ENCODE peak calls at places on chromosome 1, in eight cellular contexts. R is testis; Y is stimulated activated CD4-positive, alpha-beta T cell treated with anti-CD3 and anti-CD28 coated beads, Interleukin-12 subunit alpha, Interleukin-12 subunit beta, amount 100 ng/mL, for 24 hours; I is LNCaP clone FGC; G is Right ventricle myocardium superior; E is GM13976; W is tibial artery; D is T-helper 9 cell. N is an unnamed sample.
A peak's percentile ranks its signal among the peaks of the same experiment; 100 is the strongest.

GRCh38 chr1:93703649-93704048 is 22.0 kb upstream of the BCAR3 start:
- DNase-seq in R (no peak), Y (no peak), I (no peak), G (no peak), E (no peak), W (no peak), D (no peak), N (no peak)

GRCh38 chr1:10789392-10790154 is 6.9 kb downstream of the CASZ1 start:
- DNase-seq in R (no peak), Y (no peak), I (no peak), G (no peak), E (no peak), W (no peak), D (no peak), N (no peak)

GRCh38 chr1:6745073-6745472 is 40.2 kb upstream of the CAMTA1 start:
- DNase-seq in R (no peak), Y (peak; percentile 28), I (no peak), G (no peak), E (no peak), W (no peak), D (no peak), N (no peak)

GRCh38 chr1:224621813-224622682 is 5.9 kb downstream of the CNIH3 start:
- DNase-seq in R (no peak), Y (no peak), I (peak; percentile 45), G (no peak), E (no peak), W (no peak), D (no peak), N (no peak)

GRCh38 chr1:174005032-174005431 is 17.1 kb downstream of the RC3H1 start:
- DNase-seq in R (no peak), Y (no peak), I (no peak), G (no peak), E (peak; percentile 77), W (no peak), D (no peak), N (no peak)

GRCh38 chr1:100414693-100415092 is 62.4 kb downstream of the CDC14A start:
- DNase-seq in R (no peak), Y (no peak), I (peak; percentile 69), G (no peak), E (no peak), W (no peak), D (no peak), N (no peak)

GRCh38 chr1:245652660-245653427 is 498.1 kb downstream of the KIF26B start:
- DNase-seq in R (no peak), Y (no peak), I (no peak), G (no peak), E (no peak), W (no peak), D (no peak), N (no peak)

GRCh38 chr1:6587261-6588005 is 7.6 kb downstream of the ZBTB48 start:
- DNase-seq in R (peak; percentile 42), Y (no peak), I (no peak), G (peak; percentile 86), E (no peak), W (peak; percentile 44), D (no peak), N (no peak)

GRCh38 chr1:46615735-46616134 is 876 bp downstream of the MOB3C start:
- DNase-seq in R (no peak), Y (no peak), I (no peak), G (no peak), E (no peak), W (no peak), D (no peak), N (no peak)

GRCh38 chr1:101081496-101082282 is 56.1 kb upstream of the DPH5 start:
- DNase-seq in R (no peak), Y (peak; percentile 34), I (no peak), G (peak; percentile 33), E (peak; percentile 28), W (no peak), D (no peak), N (no peak)

GRCh38 chr1:178501705-178502329 is 5.1 kb upstream of the CLEC20A start:
- DNase-seq in R (peak; percentile 79), Y (peak; percentile 52), I (peak; percentile 18), G (peak; percentile 80), E (peak; percentile 87), W (peak; percentile 47), D (peak; percentile 18), N (peak; percentile 54)

GRCh38 chr1:8689431-8690252 is 127.8 kb downstream of the RERE start:
- DNase-seq in R (no peak), Y (no peak), I (no peak), G (no peak), E (no peak), W (no peak), D (no peak), N (no peak)

GRCh38 chr1:21434394-21434793 is 5.5 kb upstream of the NBPF3 start:
- DNase-seq in R (no peak), Y (no peak), I (no peak), G (no peak), E (no peak), W (no peak), D (no peak), N (no peak)

GRCh38 chr1:235567812-235568444 is 63.7 kb upstream of the B3GALNT2 start:
- DNase-seq in R (no peak), Y (no peak), I (no peak), G (no peak), E (no peak), W (no peak), D (no peak), N (no peak)

GRCh38 chr1:223186800-223187199 is 43.8 kb upstream of the TLR5 start:
- DNase-seq in R (no peak), Y (no peak), I (no peak), G (no peak), E (no peak), W (no peak), D (no peak), N (no peak)

GRCh38 chr1:82400521-82400920 is 599.8 kb downstream of the ADGRL2 start:
- DNase-seq in R (no peak), Y (no peak), I (no peak), G (no peak), E (no peak), W (no peak), D (no peak), N (no peak)

GRCh38 chr1:169548312-169548711 is 38.0 kb downstream of the F5 start:
- DNase-seq in R (no peak), Y (no peak), I (peak; percentile 57), G (no peak), E (no peak), W (no peak), D (no peak), N (no peak)

GRCh38 chr1:4397196-4397595 is 257.2 kb upstream of the AJAP1 start:
- DNase-seq in R (no peak), Y (no peak), I (no peak), G (no peak), E (no peak), W (no peak), D (no peak), N (no peak)

GRCh38 chr1:157992813-157993178 is 649 bp upstream of the KIRREL1 start:
- DNase-seq in R (no peak), Y (no peak), I (no peak), G (no peak), E (no peak), W (no peak), D (no peak), N (no peak)

GRCh38 chr1:17233675-17234074 is 15.2 kb upstream of the PADI3 start:
- DNase-seq in R (peak; percentile 25), Y (no peak), I (peak; percentile 14), G (no peak), E (no peak), W (peak; percentile 24), D (no peak), N (no peak)

GRCh38 chr1:227788279-227789041 is 27.0 kb upstream of the PRSS38 start:
- DNase-seq in R (no peak), Y (no peak), I (peak; percentile 23), G (peak; percentile 85), E (peak; percentile 84), W (peak; percentile 71), D (no peak), N (peak; percentile 66)

GRCh38 chr1:231590453-231591198 is 36.0 kb upstream of the DISC1 start:
- DNase-seq in R (peak; percentile 58), Y (peak; percentile 28), I (peak; percentile 36), G (peak; percentile 58), E (peak; percentile 59), W (peak; percentile 43), D (peak; percentile 12), N (peak; percentile 61)

GRCh38 chr1:20725189-20726106 is 7.1 kb downstream of the SH2D5 start:
- DNase-seq in R (no peak), Y (no peak), I (no peak), G (no peak), E (no peak), W (no peak), D (no peak), N (peak; percentile 17)

GRCh38 chr1:100626397-100626796 is 88.5 kb downstream of the GPR88 start:
- DNase-seq in R (no peak), Y (no peak), I (no peak), G (no peak), E (no peak), W (no peak), D (no peak), N (no peak)

GRCh38 chr1:216458807-216459206 is 35.6 kb upstream of the USH2A start:
- DNase-seq in R (no peak), Y (no peak), I (no peak), G (no peak), E (no peak), W (no peak), D (no peak), N (no peak)

GRCh38 chr1:58848818-58849411 is 65.1 kb upstream of the JUN start:
- DNase-seq in R (peak; percentile 41), Y (no peak), I (no peak), G (peak; percentile 75), E (no peak), W (peak; percentile 71), D (no peak), N (peak; percentile 74)

GRCh38 chr1:37483785-37484184 is 9.4 kb downstream of the ZC3H12A start:
- DNase-seq in R (no peak), Y (no peak), I (no peak), G (no peak), E (no peak), W (no peak), D (no peak), N (no peak)

GRCh38 chr1:96360036-96360795 is 361.4 kb upstream of the PTBP2 start:
- DNase-seq in R (no peak), Y (no peak), I (no peak), G (no peak), E (no peak), W (no peak), D (no peak), N (no peak)

GRCh38 chr1:182113879-182114626 is 52.5 kb upstream of the ZNF648 start:
- DNase-seq in R (peak; percentile 20), Y (no peak), I (no peak), G (no peak), E (no peak), W (no peak), D (no peak), N (no peak)

GRCh38 chr1:211742889-211743529 is 67.6 kb upstream of the NEK2 start:
- DNase-seq in R (no peak), Y (no peak), I (no peak), G (no peak), E (no peak), W (no peak), D (no peak), N (no peak)

GRCh38 chr1:145785481-145785880 is 38.4 kb downstream of the RNF115 start:
- DNase-seq in R (no peak), Y (no peak), I (no peak), G (no peak), E (peak; percentile 25), W (no peak), D (no peak), N (no peak)

GRCh38 chr1:244964112-244964971 is 100.0 kb upstream of the HNRNPU start:
- DNase-seq in R (no peak), Y (peak; percentile 9), I (no peak), G (no peak), E (no peak), W (no peak), D (no peak), N (no peak)

GRCh38 chr1:186304982-186305949 is 69.8 kb downstream of the TPR start:
- DNase-seq in R (no peak), Y (no peak), I (peak; percentile 4), G (no peak), E (peak; percentile 53), W (no peak), D (no peak), N (no peak)

GRCh38 chr1:226444901-226445300 is 37.0 kb upstream of the PARP1 start:
- DNase-seq in R (no peak), Y (peak; percentile 39), I (no peak), G (no peak), E (peak; percentile 75), W (no peak), D (peak; percentile 30), N (no peak)